ENCODE peak calls at places on chromosome 14, in eight cellular contexts. U is cardiac fibroblast, M is testis, X is epithelial cell of esophagus, L is AG04449, V is AG04450, T is uterus, B is GM23338. Y is an unnamed sample.
A peak's percentile ranks its signal among the peaks of the same experiment; 100 is the strongest.

GRCh38 chr14:69040343-69040742 is 61.2 kb upstream of the ACTN1 start:
- DNase-seq in U (no peak), M (no peak), X (no peak), L (no peak), V (no peak), T (no peak), B (no peak), Y (no peak)

GRCh38 chr14:35403397-35404245 is 928 bp downstream of the NFKBIA start:
- DNase-seq in U (peak; percentile 97), M (peak; percentile 96), X (peak; percentile 95), L (peak; percentile 55), V (peak; percentile 82), T (peak; percentile 97), B (peak; percentile 85), Y (peak; percentile 97)

GRCh38 chr14:49687942-49688700 is at the start of gene POLE2:
- DNase-seq in U (peak; percentile 72), M (peak; percentile 80), X (peak; percentile 72), L (no peak), V (no peak), T (peak; percentile 56), B (peak; percentile 91), Y (peak; percentile 65)

GRCh38 chr14:89881839-89882238 is 72.7 kb downstream of the EFCAB11 start:
- DNase-seq in U (no peak), M (no peak), X (no peak), L (no peak), V (no peak), T (no peak), B (no peak), Y (no peak)

GRCh38 chr14:102900631-102901571 is 21.6 kb upstream of the AMN start:
- DNase-seq in U (no peak), M (no peak), X (no peak), L (no peak), V (no peak), T (no peak), B (no peak), Y (no peak)

GRCh38 chr14:75088566-75089373 is 19.3 kb downstream of the ZC2HC1C start:
- DNase-seq in U (peak; percentile 74), M (peak; percentile 64), X (peak; percentile 71), L (no peak), V (peak; percentile 34), T (peak; percentile 54), B (peak; percentile 89), Y (peak; percentile 80)

GRCh38 chr14:54673193-54674121 is 106.5 kb downstream of the SAMD4A start:
- DNase-seq in U (peak; percentile 25), M (no peak), X (no peak), L (no peak), V (no peak), T (no peak), B (peak; percentile 51), Y (peak; percentile 74)

GRCh38 chr14:91154851-91155625 is 41.2 kb downstream of the DGLUCY start:
- DNase-seq in U (peak; percentile 55), M (peak; percentile 63), X (peak; percentile 74), L (no peak), V (peak; percentile 20), T (peak; percentile 70), B (no peak), Y (peak; percentile 26)

GRCh38 chr14:74569826-74570591 is 42.0 kb downstream of the LTBP2 start:
- DNase-seq in U (peak; percentile 38), M (no peak), X (peak; percentile 83), L (no peak), V (no peak), T (no peak), B (no peak), Y (peak; percentile 32)

GRCh38 chr14:80395031-80395430 is 183.7 kb upstream of the DIO2 start:
- DNase-seq in U (no peak), M (no peak), X (no peak), L (no peak), V (no peak), T (no peak), B (no peak), Y (no peak)

GRCh38 chr14:94680498-94681288 is 68.5 kb downstream of the SERPINA3 start:
- DNase-seq in U (no peak), M (peak; percentile 11), X (no peak), L (no peak), V (no peak), T (no peak), B (no peak), Y (no peak)

GRCh38 chr14:95222151-95222631 is 64.9 kb upstream of the DICER1 start:
- DNase-seq in U (peak; percentile 55), M (no peak), X (peak; percentile 40), L (peak; percentile 10), V (no peak), T (peak; percentile 38), B (peak; percentile 45), Y (peak; percentile 80)

GRCh38 chr14:65170318-65170717 is 68.0 kb upstream of the MAX start:
- DNase-seq in U (no peak), M (no peak), X (no peak), L (no peak), V (no peak), T (no peak), B (no peak), Y (no peak)

GRCh38 chr14:66853311-66853710 is 335.9 kb upstream of the GARIN2 start:
- DNase-seq in U (no peak), M (no peak), X (no peak), L (no peak), V (no peak), T (no peak), B (no peak), Y (no peak)

GRCh38 chr14:91369628-91370445 is 47.8 kb downstream of the CCDC88C start:
- DNase-seq in U (no peak), M (no peak), X (peak; percentile 70), L (no peak), V (no peak), T (no peak), B (no peak), Y (no peak)

GRCh38 chr14:64005822-64006221 is 153.0 kb downstream of the SYNE2 start:
- DNase-seq in U (no peak), M (no peak), X (no peak), L (no peak), V (no peak), T (no peak), B (no peak), Y (no peak)

GRCh38 chr14:94600148-94600545 is 12.0 kb upstream of the SERPINA3 start:
- DNase-seq in U (no peak), M (no peak), X (no peak), L (no peak), V (no peak), T (no peak), B (no peak), Y (no peak)

GRCh38 chr14:58106446-58106845 is 45.6 kb downstream of the ARMH4 start:
- DNase-seq in U (no peak), M (no peak), X (no peak), L (no peak), V (no peak), T (no peak), B (no peak), Y (no peak)

GRCh38 chr14:90419200-90419599 is 22.4 kb downstream of the CALM1 start:
- DNase-seq in U (peak; percentile 97), M (peak; percentile 74), X (peak; percentile 99), L (peak; percentile 72), V (peak; percentile 86), T (peak; percentile 92), B (no peak), Y (peak; percentile 91)

GRCh38 chr14:63523735-63524408 is 19.3 kb downstream of the PPP2R5E start:
- DNase-seq in U (no peak), M (no peak), X (no peak), L (no peak), V (no peak), T (no peak), B (no peak), Y (no peak)

GRCh38 chr14:99597911-99598600 is 6.0 kb downstream of the CCDC85C start:
- DNase-seq in U (no peak), M (no peak), X (no peak), L (no peak), V (no peak), T (no peak), B (no peak), Y (no peak)
- H3K4me3 ChIP-seq in U (no peak overlapping the region), M (no peak overlapping the region), X (no peak overlapping the region), L (no peak overlapping the region), V (no peak overlapping the region), T (no peak overlapping the region), B (no peak overlapping the region), Y (no peak overlapping the region)

DNA sequence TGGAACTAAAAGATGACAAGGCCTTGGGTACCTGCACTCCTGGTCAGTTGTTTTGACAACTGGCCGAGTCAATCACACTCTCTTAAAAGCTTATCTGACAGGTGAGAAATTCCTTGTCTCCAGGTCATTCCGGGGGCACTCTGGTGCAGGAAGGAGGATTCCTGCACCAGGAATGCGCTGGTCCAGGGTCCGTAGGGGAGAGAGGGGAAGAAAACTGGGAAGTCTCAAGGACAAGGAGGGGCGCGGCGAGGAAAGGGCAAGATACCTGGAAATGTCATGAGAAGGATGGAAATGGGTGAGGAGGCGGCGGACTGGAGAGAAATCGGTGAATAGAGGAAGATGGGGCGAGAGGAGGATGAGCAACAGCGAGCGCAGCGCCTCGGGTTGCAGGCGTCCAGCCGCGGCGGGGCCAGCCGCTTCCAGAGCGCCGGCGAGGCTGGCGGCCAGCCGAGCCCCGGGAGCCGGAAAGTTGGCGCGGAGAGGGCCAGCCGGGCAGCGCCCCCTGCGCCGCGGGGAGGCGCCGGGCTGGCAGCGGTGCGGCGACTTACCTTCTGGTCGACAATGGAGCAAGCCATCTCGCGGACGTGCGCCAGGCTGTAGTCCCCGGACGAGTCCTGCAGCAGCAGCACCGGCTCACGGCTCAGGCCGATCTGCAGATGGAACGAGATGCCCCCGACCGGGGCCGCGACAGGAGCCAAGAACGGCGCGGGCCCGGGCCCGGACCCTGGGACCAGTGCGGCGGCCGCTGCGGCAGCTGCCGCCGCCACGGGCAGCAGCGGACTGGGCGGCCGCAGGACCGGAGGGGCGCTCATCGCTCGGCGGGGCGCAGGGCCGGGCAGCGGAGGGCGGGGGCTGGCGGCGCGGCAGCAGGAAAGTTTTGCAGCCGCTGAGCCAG is 699 bp downstream of the PRKD1 start:
- DNase-seq in U (peak; percentile 49), M (peak; percentile 56), X (peak; percentile 25), L (no peak), V (no peak), T (peak; percentile 40), B (peak; percentile 55), Y (peak; percentile 42)
- TF ChIP-seq CTCF in U (no peak), M (no peak), X (no peak), L (no peak), V (no peak), T (no peak), B (no peak), Y (no peak)

DNA sequence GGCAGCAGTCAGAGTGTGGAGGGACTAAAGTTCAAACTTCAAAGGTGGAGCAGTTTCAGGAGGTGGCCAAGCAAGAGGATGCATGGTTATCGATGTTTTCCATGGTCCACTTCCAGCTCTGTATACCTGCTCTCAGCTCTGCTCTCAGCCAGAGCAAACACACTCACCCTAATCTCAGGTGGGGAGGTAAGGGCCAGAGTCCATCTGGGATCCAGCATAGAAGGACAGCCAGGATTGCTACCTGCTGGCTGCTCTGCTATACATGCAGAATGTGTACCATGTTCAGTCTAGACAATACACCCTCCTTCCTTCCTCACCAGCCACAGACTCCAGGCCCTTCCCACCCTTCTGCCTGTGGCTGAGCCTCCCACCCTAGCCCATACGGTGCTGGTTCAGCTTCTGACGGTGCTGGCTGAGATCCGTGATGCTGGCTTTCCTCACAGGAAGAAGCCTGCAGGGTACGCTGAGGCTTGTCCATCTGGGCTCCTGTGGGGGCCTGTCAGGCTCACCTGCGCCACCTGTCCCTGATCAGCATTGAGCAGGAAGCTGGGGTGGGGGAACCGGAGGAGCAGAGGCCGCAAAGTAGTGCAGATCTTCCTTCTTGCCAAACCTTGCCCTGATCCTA is 2.4 kb downstream of the CBLN3 start:
- DNase-seq in U (no peak), M (no peak), X (peak; percentile 57), L (no peak), V (no peak), T (peak; percentile 12), B (peak; percentile 74), Y (no peak)
- H3K4me3 ChIP-seq in U (no peak overlapping the region), M (no peak overlapping the region), X (no peak overlapping the region), L (no peak overlapping the region), V (no peak overlapping the region), T (no peak overlapping the region), B (no peak overlapping the region), Y (no peak overlapping the region)

GRCh38 chr14:78790262-78790661 is 620.1 kb downstream of the NRXN3 start:
- DNase-seq in U (no peak), M (no peak), X (no peak), L (no peak), V (no peak), T (no peak), B (peak; percentile 37), Y (peak; percentile 4)
- TF ChIP-seq CTCF in U (no peak), M (no peak), X (peak; percentile 23), L (no peak), V (no peak), T (no peak), B (peak; percentile 49), Y (peak; percentile 24)